ENCODE peak calls at places on chromosomes 11 and 22, in five cellular contexts. F is IMR-90, G is neuronal stem cell, Q is H1, O is mesendoderm. E is an unnamed sample.

GRCh38 chr11:131581006-131581405 is 210.6 kb downstream of the NTM start:
- DNase-seq in F (no peak), G (no peak), Q (no peak), O (no peak), E (no peak)

GRCh38 chr11:100640646-100641045 is 46.4 kb upstream of the ARHGAP42 start:
- DNase-seq in F (peak; percentile 30), G (no peak), Q (no peak), O (no peak), E (no peak)

GRCh38 chr22:46649176-46650077 is 29.2 kb downstream of the GRAMD4 start:
- DNase-seq in F (peak; percentile 71), G (no peak), Q (no peak), O (no peak), E (no peak)

GRCh38 chr22:46749682-46750529 is 11.9 kb upstream of the CERK start:
- DNase-seq in F (no peak), G (no peak), Q (no peak), O (no peak), E (no peak)

GRCh38 chr11:32034149-32034548 is 56.7 kb upstream of the RCN1 start:
- DNase-seq in F (peak; percentile 96), G (no peak), Q (no peak), O (no peak), E (peak; percentile 79)

GRCh38 chr22:19453718-19454117 is 6.2 kb upstream of the C22orf39 start:
- DNase-seq in F (no peak), G (no peak), Q (no peak), O (no peak), E (no peak)

GRCh38 chr11:131766637-131767036 is 396.2 kb downstream of the NTM start:
- DNase-seq in F (no peak), G (no peak), Q (no peak), O (no peak), E (no peak)

GRCh38 chr11:117910941-117911630 is 18.1 kb downstream of the TMPRSS13 start:
- DNase-seq in F (no peak), G (no peak), Q (no peak), O (no peak), E (no peak)

GRCh38 chr11:38304926-38305325 is 1706.9 kb upstream of the RAG2 start:
- DNase-seq in F (no peak), G (no peak), Q (no peak), O (no peak), E (no peak)

GRCh38 chr22:28142361-28142801 is 223.3 kb upstream of the PITPNB start:
- DNase-seq in F (peak; percentile 85), G (no peak), Q (no peak), O (peak; percentile 51), E (peak; percentile 80)

GRCh38 chr11:120457996-120458395 is 53.6 kb upstream of the GRIK4 start:
- DNase-seq in F (no peak), G (no peak), Q (no peak), O (no peak), E (peak; percentile 40)

GRCh38 chr11:116890193-116890592 is 52.8 kb upstream of the APOA1 start:
- DNase-seq in F (peak; percentile 60), G (no peak), Q (no peak), O (no peak), E (peak; percentile 27)

GRCh38 chr22:17085277-17086091 is 684 bp downstream of the IL17RA start:
- DNase-seq in F (no peak), G (no peak), Q (peak; percentile 61), O (no peak), E (peak; percentile 40)

GRCh38 chr11:64868904-64869570 is 9.4 kb downstream of the EHD1 start:
- DNase-seq in F (peak; percentile 94), G (no peak), Q (no peak), O (no peak), E (peak; percentile 95)

GRCh38 chr11:60566773-60567172 is 51.6 kb downstream of the MS4A13 start:
- DNase-seq in F (no peak), G (no peak), Q (no peak), O (no peak), E (no peak)

DNA sequence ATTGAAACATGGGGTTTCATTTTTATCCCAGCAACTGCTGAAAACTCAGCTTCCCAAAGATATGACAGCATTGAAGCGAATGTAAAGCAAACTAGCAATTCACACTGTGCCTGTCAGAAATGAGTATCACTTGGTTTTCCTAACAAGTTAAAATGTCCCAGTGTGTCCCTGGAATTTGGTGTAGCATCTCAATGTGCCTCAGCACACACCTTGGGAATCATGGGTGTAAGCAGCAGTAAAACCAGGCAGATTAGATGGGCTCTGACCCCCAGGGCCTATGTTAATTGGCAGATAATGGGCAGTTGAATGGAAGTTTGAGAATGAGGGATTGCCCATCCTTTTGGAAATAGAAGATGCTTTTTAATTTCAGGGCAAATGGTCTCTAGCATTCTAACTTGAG is 784.9 kb upstream of the LRRC4C start:
- DNase-seq in F (no peak), G (no peak), Q (no peak), O (peak; percentile 72), E (no peak)
- H2BK15ac ChIP-seq in F (no peak overlapping the region), G (no peak overlapping the region), Q (no peak overlapping the region), O (no peak overlapping the region), E (no peak overlapping the region)

GRCh38 chr11:121466063-121466794 is 13.5 kb upstream of the SORL1-AS1 start:
- DNase-seq in F (peak; percentile 95), G (no peak), Q (peak; percentile 77), O (peak; percentile 98), E (peak; percentile 92)

GRCh38 chr11:121471167-121471566 is 18.4 kb upstream of the SORL1-AS1 start:
- DNase-seq in F (no peak), G (no peak), Q (no peak), O (no peak), E (no peak)

GRCh38 chr11:121465709-121466062 is 12.9 kb upstream of the SORL1-AS1 start:
- DNase-seq in F (no peak), G (no peak), Q (no peak), O (no peak), E (no peak)

GRCh38 chr11:121469910-121470309 is 17.1 kb upstream of the SORL1-AS1 start:
- DNase-seq in F (no peak), G (no peak), Q (no peak), O (no peak), E (no peak)

DNA sequence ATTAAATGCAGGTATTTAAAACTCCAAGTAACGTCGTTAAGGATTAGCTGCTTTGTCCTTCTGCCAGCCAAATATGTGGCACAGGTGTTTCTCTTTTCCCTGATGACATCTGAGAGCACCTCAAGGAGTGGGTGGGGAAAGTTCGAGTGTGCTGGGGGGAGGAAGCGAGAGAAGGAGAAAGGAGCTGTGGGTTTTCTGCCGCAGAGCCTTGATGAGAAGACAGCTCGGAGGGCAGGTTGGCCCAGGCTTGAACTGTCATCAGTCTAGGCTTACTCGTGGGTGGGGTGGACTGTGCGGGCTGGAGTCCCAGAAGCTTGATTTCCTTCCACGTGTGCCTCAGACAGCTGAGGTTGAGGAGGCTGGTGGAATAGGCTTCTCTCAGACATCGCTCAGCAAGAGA is 15.2 kb upstream of the SORL1-AS1 start:
- DNase-seq in F (no peak), G (no peak), Q (no peak), O (no peak), E (no peak)
- H2BK15ac ChIP-seq in F (peak overlapping the region; percentile 40), G (no peak overlapping the region), Q (peak overlapping the region; percentile 83), O (no peak overlapping the region), E (peak overlapping the region; percentile 4)

DNA sequence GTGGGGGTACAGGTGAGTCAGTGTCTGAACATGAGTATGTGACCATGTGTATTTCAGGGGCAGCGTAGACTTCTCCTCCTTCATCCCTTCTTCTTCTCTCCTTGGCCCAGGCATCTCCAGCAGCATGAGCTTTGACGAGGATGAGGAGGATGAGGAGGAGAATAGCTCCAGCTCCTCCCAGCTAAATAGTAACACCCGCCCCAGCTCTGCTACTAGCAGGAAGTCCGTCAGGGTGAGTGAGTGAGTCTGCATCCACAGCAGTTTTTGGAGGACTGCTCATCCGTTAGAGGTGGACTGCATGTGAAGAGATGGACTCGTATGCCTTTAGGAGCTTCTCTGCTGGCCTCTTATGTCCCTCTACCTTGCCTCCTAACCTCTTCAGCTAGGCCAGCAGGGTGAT is 15.6 kb downstream of the TUB start:
- DNase-seq in F (no peak), G (no peak), Q (no peak), O (no peak), E (no peak)
- H2BK15ac ChIP-seq in F (no peak overlapping the region), G (no peak overlapping the region), Q (no peak overlapping the region), O (no peak overlapping the region), E (no peak overlapping the region)

GRCh38 chr22:48822278-48823233 is 1005.1 kb downstream of the BRD1 start:
- DNase-seq in F (no peak), G (no peak), Q (no peak), O (no peak), E (no peak)

GRCh38 chr22:48819232-48819631 is 1008.4 kb downstream of the BRD1 start:
- DNase-seq in F (no peak), G (no peak), Q (no peak), O (no peak), E (no peak)

GRCh38 chr22:48819991-48820390 is 1007.7 kb downstream of the BRD1 start:
- DNase-seq in F (no peak), G (no peak), Q (no peak), O (no peak), E (no peak)

GRCh38 chr22:48820481-48821345 is 1007.0 kb downstream of the BRD1 start:
- DNase-seq in F (no peak), G (no peak), Q (no peak), O (no peak), E (no peak)

DNA sequence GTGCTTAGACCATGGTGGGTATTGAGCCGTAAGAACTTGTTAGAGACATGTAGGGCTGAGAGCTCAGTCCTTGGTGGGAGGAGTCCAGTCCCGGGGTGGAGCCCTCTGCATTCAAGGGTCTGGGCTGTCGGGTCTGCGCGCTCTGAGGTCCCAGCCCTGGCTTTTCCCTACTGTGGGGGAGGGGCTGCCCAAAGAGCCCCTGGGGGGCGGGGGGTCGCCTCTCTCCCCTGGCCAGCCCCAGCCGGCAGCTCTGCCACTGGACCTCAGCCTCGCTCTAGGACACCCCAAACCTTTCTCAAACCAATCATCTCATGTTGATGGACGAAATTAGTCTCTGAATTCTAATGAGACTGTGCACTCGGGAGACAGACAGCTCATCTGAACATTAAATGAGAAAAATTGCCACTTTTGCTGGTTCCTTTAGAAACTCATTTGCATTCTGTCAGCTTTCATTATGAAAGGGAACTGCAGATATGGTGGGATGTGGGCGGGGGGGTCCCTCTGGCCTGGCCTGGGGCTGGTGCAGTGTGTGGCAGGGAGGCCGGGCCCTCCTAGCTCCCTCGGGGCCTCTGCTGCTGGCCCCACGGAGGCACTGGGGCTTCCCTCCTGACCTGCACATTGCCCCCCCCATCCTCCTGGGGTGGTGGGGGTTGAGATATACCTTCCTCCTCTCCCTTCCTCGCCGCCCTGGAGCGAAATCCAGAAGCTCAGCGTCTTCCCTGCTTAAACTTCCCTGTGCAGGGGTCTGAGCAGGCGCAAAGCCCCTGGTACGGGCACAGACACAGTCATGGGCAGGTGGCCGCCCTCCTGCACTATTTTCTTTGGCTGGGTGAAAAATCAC is 1006.1 kb downstream of the BRD1 start:
- DNase-seq in F (no peak), G (no peak), Q (no peak), O (no peak), E (no peak)
- H2BK15ac ChIP-seq in F (no peak overlapping the region), G (no peak overlapping the region), Q (no peak overlapping the region), O (no peak overlapping the region), E (no peak overlapping the region)

GRCh38 chr22:36977401-36977861 is 41.8 kb downstream of the TST start:
- DNase-seq in F (peak; percentile 9), G (peak; percentile 40), Q (peak; percentile 90), O (peak; percentile 89), E (peak; percentile 52)
- H2BK15ac ChIP-seq in F (no peak overlapping the region), G (peak overlapping the region; percentile 94), Q (peak overlapping the region; percentile 99), O (no peak overlapping the region), E (no peak overlapping the region)

E was measured in mesenchymal stem cell.